ENCODE peak calls at places on chromosome 6, in five cellular contexts. O is RPMI8226; M is activated naive CD8-positive, alpha-beta T cell treated with anti-CD3 and anti-CD28 coated beads, Interleukin-2, amount 50 U/mL, for 24 hours; T is stimulated activated naive CD8-positive, alpha-beta T cell treated with anti-CD3 and anti-CD28 coated beads, Interleukin-15, Interleukin-2, amounts not matched to agents 100 U/mL and 50 U/mL, for 24 hours; U is CD8-positive, alpha-beta T cell. V is an unnamed sample.

GRCh38 chr6:4180653-4181255 is 45.4 kb upstream of the ECI2 start:
- DNase-seq in O (no peak), M (no peak), T (no peak), U (no peak), V (no peak)

GRCh38 chr6:79239538-79240168 is 5.2 kb upstream of the HMGN3 start:
- DNase-seq in O (no peak), M (no peak), T (no peak), U (no peak), V (no peak)

GRCh38 chr6:10184408-10185187 is 230.3 kb downstream of the TFAP2A start:
- DNase-seq in O (no peak), M (no peak), T (no peak), U (no peak), V (no peak)

GRCh38 chr6:3340891-3341290 is 82.1 kb downstream of the PSMG4 start:
- DNase-seq in O (peak; percentile 35), M (no peak), T (no peak), U (no peak), V (no peak)

GRCh38 chr6:53811082-53811481 is 16.3 kb downstream of the LRRC1 start:
- DNase-seq in O (peak; percentile 95), M (no peak), T (no peak), U (no peak), V (no peak)

GRCh38 chr6:41518118-41518517 is 28.1 kb upstream of the FOXP4 start:
- DNase-seq in O (no peak), M (no peak), T (no peak), U (no peak), V (no peak)

GRCh38 chr6:41639556-41640371 is 1.5 kb downstream of the MDFI start:
- DNase-seq in O (no peak), M (no peak), T (no peak), U (no peak), V (no peak)

GRCh38 chr6:157518399-157519250 is 137.6 kb downstream of the ZDHHC14 start:
- DNase-seq in O (no peak), M (no peak), T (no peak), U (no peak), V (no peak)

GRCh38 chr6:29708432-29709177 is 14.6 kb upstream of the HLA-F start:
- DNase-seq in O (no peak), M (peak; percentile 45), T (peak; percentile 48), U (peak; percentile 53), V (no peak)

GRCh38 chr6:144528605-144529425 is 243.7 kb downstream of the UTRN start:
- DNase-seq in O (no peak), M (no peak), T (no peak), U (no peak), V (no peak)

GRCh38 chr6:146876271-146877151 is 277.7 kb downstream of the ADGB start:
- DNase-seq in O (no peak), M (no peak), T (no peak), U (no peak), V (no peak)

GRCh38 chr6:164109770-164110140 is 695.2 kb downstream of the QKI start:
- DNase-seq in O (peak; percentile 16), M (no peak), T (no peak), U (no peak), V (peak; percentile 33)

GRCh38 chr6:112384511-112384910 is 37.4 kb downstream of the RFPL4B start:
- DNase-seq in O (no peak), M (no peak), T (no peak), U (no peak), V (no peak)

GRCh38 chr6:146965110-146965689 is 239.0 kb upstream of the STXBP5 start:
- DNase-seq in O (no peak), M (peak; percentile 11), T (peak; percentile 20), U (no peak), V (no peak)

GRCh38 chr6:13406781-13407180 is 78.4 kb upstream of the TBC1D7 start:
- DNase-seq in O (no peak), M (no peak), T (no peak), U (no peak), V (no peak)

GRCh38 chr6:82371799-82372508 is 8.3 kb downstream of the TPBG start:
- DNase-seq in O (no peak), M (no peak), T (no peak), U (no peak), V (no peak)

GRCh38 chr6:147802400-147802799 is 293.9 kb downstream of the SAMD5 start:
- DNase-seq in O (no peak), M (no peak), T (no peak), U (no peak), V (no peak)

GRCh38 chr6:33549196-33549595 is 30.9 kb downstream of the BAK1 start:
- DNase-seq in O (no peak), M (no peak), T (no peak), U (no peak), V (no peak)

GRCh38 chr6:137967689-137968467 is 100.8 kb downstream of the TNFAIP3 start:
- DNase-seq in O (no peak), M (no peak), T (no peak), U (no peak), V (no peak)

GRCh38 chr6:30396833-30397479 is 52.0 kb downstream of the RPP21 start:
- DNase-seq in O (peak; percentile 86), M (peak; percentile 94), T (peak; percentile 95), U (peak; percentile 65), V (peak; percentile 91)

GRCh38 chr6:152775441-152775840 is 24.8 kb downstream of the VIP start:
- DNase-seq in O (no peak), M (no peak), T (no peak), U (no peak), V (no peak)

GRCh38 chr6:43499028-43499815 is 10.9 kb downstream of the LRRC73 start:
- DNase-seq in O (no peak), M (no peak), T (no peak), U (no peak), V (no peak)

GRCh38 chr6:65280060-65280459 is 427.0 kb downstream of the EYS start:
- DNase-seq in O (no peak), M (no peak), T (no peak), U (no peak), V (no peak)

GRCh38 chr6:45808917-45809316 is 206.7 kb downstream of the CLIC5 start:
- DNase-seq in O (no peak), M (no peak), T (no peak), U (no peak), V (no peak)

GRCh38 chr6:142357879-142358278 is 56.1 kb downstream of the ADGRG6 start:
- DNase-seq in O (no peak), M (no peak), T (no peak), U (no peak), V (no peak)

GRCh38 chr6:44081753-44082152 is 45.5 kb downstream of the MRPL14 start:
- DNase-seq in O (no peak), M (no peak), T (no peak), U (no peak), V (no peak)

GRCh38 chr6:33694401-33694931 is 17.0 kb downstream of the UQCC2 start:
- DNase-seq in O (no peak), M (peak; percentile 71), T (peak; percentile 71), U (peak; percentile 22), V (no peak)

GRCh38 chr6:39339557-39340555 is 17.4 kb upstream of the KCNK16 start:
- DNase-seq in O (no peak), M (no peak), T (no peak), U (no peak), V (no peak)

GRCh38 chr6:90425161-90425641 is 128.6 kb upstream of the BACH2 start:
- DNase-seq in O (no peak), M (no peak), T (no peak), U (no peak), V (no peak)

GRCh38 chr6:28743271-28743789 is 180.5 kb downstream of the TRIM27 start:
- DNase-seq in O (no peak), M (no peak), T (no peak), U (no peak), V (no peak)

GRCh38 chr6:157860505-157860991 is 37.5 kb downstream of the SNX9 start:
- DNase-seq in O (no peak), M (no peak), T (no peak), U (no peak), V (no peak)

GRCh38 chr6:158231551-158232444 is 63.6 kb downstream of the GTF2H5 start:
- DNase-seq in O (peak; percentile 84), M (peak; percentile 72), T (peak; percentile 79), U (peak; percentile 37), V (peak; percentile 74)

GRCh38 chr6:147166360-147166944 is 37.8 kb upstream of the STXBP5 start:
- DNase-seq in O (no peak), M (no peak), T (no peak), U (no peak), V (peak; percentile 7)

GRCh38 chr6:45473121-45473967 is 95.6 kb upstream of the SUPT3H start:
- DNase-seq in O (no peak), M (no peak), T (no peak), U (no peak), V (no peak)

GRCh38 chr6:14930366-14930989 is 315.4 kb upstream of the JARID2 start:
- DNase-seq in O (no peak), M (no peak), T (no peak), U (no peak), V (no peak)

GRCh38 chr6:40779399-40779798 is 192.2 kb upstream of the LRFN2 start:
- DNase-seq in O (no peak), M (no peak), T (no peak), U (no peak), V (no peak)

GRCh38 chr6:113371106-113371505 is 486.0 kb upstream of the MARCKS start:
- DNase-seq in O (no peak), M (no peak), T (no peak), U (no peak), V (no peak)

GRCh38 chr6:146358341-146359046 is 185.1 kb upstream of the RAB32 start:
- DNase-seq in O (no peak), M (no peak), T (no peak), U (no peak), V (no peak)

V was measured in endothelial cell.